ENCODE peak calls at places on chromosome 1, in seven cellular contexts. One of them, this sample, is unnamed. For H3K9me3, the result is how much of the 10 kb centered on the place peaks cover.

GRCh38 chr1:51330331-51331201 is at the start of gene TTC39A:
- DNase-seq in HCT116: no peak
- DNase-seq in uterus: no peak
- DNase-seq in esophagus squamous epithelium: no peak
- DNase-seq in spleen: no peak
- DNase-seq in IMR-90: no peak
- DNase-seq in A549: no peak
- DNase-seq in this sample: no peak

GRCh38 chr1:167629681-167630567 is at the start of gene RCSD1:
- DNase-seq in HCT116: no peak
- DNase-seq in uterus: peak
- DNase-seq in esophagus squamous epithelium: no peak
- DNase-seq in spleen: peak
- DNase-seq in IMR-90: no peak
- DNase-seq in A549: no peak
- DNase-seq in this sample: peak

GRCh38 chr1:202145325-202146140 is 996 bp upstream of the ARL8A start:
- DNase-seq in HCT116: no peak
- DNase-seq in uterus: no peak
- DNase-seq in esophagus squamous epithelium: no peak
- DNase-seq in spleen: no peak
- DNase-seq in IMR-90: no peak
- DNase-seq in A549: no peak
- DNase-seq in this sample: no peak

GRCh38 chr1:165259236-165259635 is 97.3 kb downstream of the LMX1A start:
- DNase-seq in HCT116: no peak
- DNase-seq in uterus: no peak
- DNase-seq in esophagus squamous epithelium: no peak
- DNase-seq in spleen: no peak
- DNase-seq in IMR-90: no peak
- DNase-seq in A549: no peak
- DNase-seq in this sample: no peak

GRCh38 chr1:75257424-75257823 is 123.2 kb downstream of the LHX8 start:
- DNase-seq in HCT116: no peak
- DNase-seq in uterus: no peak
- DNase-seq in esophagus squamous epithelium: no peak
- DNase-seq in spleen: no peak
- DNase-seq in IMR-90: no peak
- DNase-seq in A549: no peak
- DNase-seq in this sample: no peak

GRCh38 chr1:232110281-232111090 is 483.9 kb downstream of the DISC1 start:
- DNase-seq in HCT116: no peak
- DNase-seq in uterus: no peak
- DNase-seq in esophagus squamous epithelium: no peak
- DNase-seq in spleen: no peak
- DNase-seq in IMR-90: peak
- DNase-seq in A549: no peak
- DNase-seq in this sample: no peak

GRCh38 chr1:202942431-202942830 is 15.4 kb upstream of the KLHL12 start:
- DNase-seq in HCT116: no peak
- DNase-seq in uterus: no peak
- DNase-seq in esophagus squamous epithelium: no peak
- DNase-seq in spleen: no peak
- DNase-seq in IMR-90: no peak
- DNase-seq in A549: no peak
- DNase-seq in this sample: no peak

GRCh38 chr1:24065314-24065713 is 46.6 kb downstream of the MYOM3 start:
- DNase-seq in HCT116: no peak
- DNase-seq in uterus: no peak
- DNase-seq in esophagus squamous epithelium: no peak
- DNase-seq in spleen: no peak
- DNase-seq in IMR-90: no peak
- DNase-seq in A549: no peak
- DNase-seq in this sample: no peak

GRCh38 chr1:236687273-236687672 is 974 bp downstream of the ACTN2 start:
- DNase-seq in HCT116: no peak
- DNase-seq in uterus: no peak
- DNase-seq in esophagus squamous epithelium: no peak
- DNase-seq in spleen: no peak
- DNase-seq in IMR-90: no peak
- DNase-seq in A549: no peak
- DNase-seq in this sample: no peak

GRCh38 chr1:20823879-20824278 is 36.8 kb upstream of the HP1BP3 start:
- DNase-seq in HCT116: no peak
- DNase-seq in uterus: no peak
- DNase-seq in esophagus squamous epithelium: no peak
- DNase-seq in spleen: no peak
- DNase-seq in IMR-90: no peak
- DNase-seq in A549: no peak
- DNase-seq in this sample: no peak

GRCh38 chr1:227661495-227661894 is 73.6 kb downstream of the JMJD4 start:
- DNase-seq in HCT116: no peak
- DNase-seq in uterus: no peak
- DNase-seq in esophagus squamous epithelium: no peak
- DNase-seq in spleen: no peak
- DNase-seq in IMR-90: no peak
- DNase-seq in A549: no peak
- DNase-seq in this sample: no peak

GRCh38 chr1:227666286-227666685 is 68.8 kb downstream of the JMJD4 start:
- DNase-seq in HCT116: no peak
- DNase-seq in uterus: no peak
- DNase-seq in esophagus squamous epithelium: no peak
- DNase-seq in spleen: no peak
- DNase-seq in IMR-90: no peak
- DNase-seq in A549: no peak
- DNase-seq in this sample: no peak

DNA sequence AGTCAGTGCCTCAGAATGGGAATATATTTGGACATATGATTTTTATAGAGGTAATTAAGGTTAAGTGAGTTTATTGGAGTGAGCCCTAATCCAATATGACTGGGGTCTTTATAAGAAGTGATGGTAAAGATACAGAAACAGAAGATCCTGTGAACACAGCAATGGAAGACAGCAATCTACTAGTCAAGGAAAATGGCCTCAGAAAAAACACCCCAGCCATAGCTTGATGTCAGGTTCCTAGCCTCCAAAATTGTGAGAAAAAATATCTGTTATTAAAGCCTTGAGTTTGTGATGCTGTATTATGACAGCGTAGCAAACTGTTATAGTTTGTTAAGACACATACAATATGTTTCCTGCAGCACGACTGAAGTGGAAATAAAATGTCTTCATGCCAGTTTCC is 72.2 kb downstream of the JMJD4 start:
- DNase-seq in HCT116: no peak
- DNase-seq in uterus: no peak
- DNase-seq in esophagus squamous epithelium: no peak
- DNase-seq in spleen: no peak
- DNase-seq in IMR-90: no peak
- DNase-seq in A549: no peak
- DNase-seq in this sample: no peak
- H3K9me3 ChIP-seq in HCT116: under half
- H3K9me3 ChIP-seq in uterus: half or more
- H3K9me3 ChIP-seq in esophagus squamous epithelium: under half
- H3K9me3 ChIP-seq in spleen: half or more
- H3K9me3 ChIP-seq in IMR-90: half or more
- H3K9me3 ChIP-seq in A549: half or more
- H3K9me3 ChIP-seq in this sample: half or more

GRCh38 chr1:226072347-226072746 is 9.8 kb downstream of the H3-3A start:
- DNase-seq in HCT116: no peak
- DNase-seq in uterus: no peak
- DNase-seq in esophagus squamous epithelium: no peak
- DNase-seq in spleen: no peak
- DNase-seq in IMR-90: no peak
- DNase-seq in A549: no peak
- DNase-seq in this sample: no peak

GRCh38 chr1:226074046-226074445 is 11.5 kb downstream of the H3-3A start:
- DNase-seq in HCT116: no peak
- DNase-seq in uterus: no peak
- DNase-seq in esophagus squamous epithelium: no peak
- DNase-seq in spleen: no peak
- DNase-seq in IMR-90: no peak
- DNase-seq in A549: no peak
- DNase-seq in this sample: no peak

GRCh38 chr1:226076378-226076777 is 13.9 kb downstream of the H3-3A start:
- DNase-seq in HCT116: no peak
- DNase-seq in uterus: no peak
- DNase-seq in esophagus squamous epithelium: no peak
- DNase-seq in spleen: no peak
- DNase-seq in IMR-90: no peak
- DNase-seq in A549: no peak
- DNase-seq in this sample: no peak

GRCh38 chr1:226069818-226070489 is 7.4 kb downstream of the H3-3A start:
- DNase-seq in HCT116: no peak
- DNase-seq in uterus: no peak
- DNase-seq in esophagus squamous epithelium: no peak
- DNase-seq in spleen: no peak
- DNase-seq in IMR-90: no peak
- DNase-seq in A549: no peak
- DNase-seq in this sample: no peak

GRCh38 chr1:226073184-226073950 is 10.9 kb downstream of the H3-3A start:
- DNase-seq in HCT116: no peak
- DNase-seq in uterus: no peak
- DNase-seq in esophagus squamous epithelium: no peak
- DNase-seq in spleen: no peak
- DNase-seq in IMR-90: no peak
- DNase-seq in A549: no peak
- DNase-seq in this sample: no peak
- TF ChIP-seq POLR2A in HCT116: no peak
- TF ChIP-seq POLR2A in uterus: no peak
- TF ChIP-seq POLR2A in esophagus squamous epithelium: no peak
- TF ChIP-seq POLR2A in spleen: no peak
- TF ChIP-seq POLR2A in IMR-90: no peak
- TF ChIP-seq POLR2A in A549: no peak
- TF ChIP-seq POLR2A in this sample: no peak

GRCh38 chr1:41174170-41174569 is 67.9 kb downstream of the SCMH1 start:
- DNase-seq in HCT116: no peak
- DNase-seq in uterus: no peak
- DNase-seq in esophagus squamous epithelium: no peak
- DNase-seq in spleen: no peak
- DNase-seq in IMR-90: no peak
- DNase-seq in A549: no peak
- DNase-seq in this sample: no peak

GRCh38 chr1:41171266-41171874 is 70.7 kb downstream of the SCMH1 start:
- DNase-seq in HCT116: no peak
- DNase-seq in uterus: no peak
- DNase-seq in esophagus squamous epithelium: no peak
- DNase-seq in spleen: no peak
- DNase-seq in IMR-90: no peak
- DNase-seq in A549: no peak
- DNase-seq in this sample: no peak

GRCh38 chr1:41173651-41174050 is 68.5 kb downstream of the SCMH1 start:
- DNase-seq in HCT116: no peak
- DNase-seq in uterus: no peak
- DNase-seq in esophagus squamous epithelium: no peak
- DNase-seq in spleen: no peak
- DNase-seq in IMR-90: no peak
- DNase-seq in A549: no peak
- DNase-seq in this sample: no peak

GRCh38 chr1:41169799-41170180 is 72.3 kb downstream of the SCMH1 start:
- DNase-seq in HCT116: no peak
- DNase-seq in uterus: no peak
- DNase-seq in esophagus squamous epithelium: no peak
- DNase-seq in spleen: no peak
- DNase-seq in IMR-90: no peak
- DNase-seq in A549: no peak
- DNase-seq in this sample: no peak

GRCh38 chr1:41175546-41175945 is 66.6 kb downstream of the SCMH1 start:
- DNase-seq in HCT116: no peak
- DNase-seq in uterus: no peak
- DNase-seq in esophagus squamous epithelium: no peak
- DNase-seq in spleen: no peak
- DNase-seq in IMR-90: peak
- DNase-seq in A549: no peak
- DNase-seq in this sample: no peak
- H3K9me3 ChIP-seq in HCT116: under half
- H3K9me3 ChIP-seq in uterus: under half
- H3K9me3 ChIP-seq in esophagus squamous epithelium: under half
- H3K9me3 ChIP-seq in spleen: under half
- H3K9me3 ChIP-seq in IMR-90: under half
- H3K9me3 ChIP-seq in A549: under half
- H3K9me3 ChIP-seq in this sample: under half

DNA sequence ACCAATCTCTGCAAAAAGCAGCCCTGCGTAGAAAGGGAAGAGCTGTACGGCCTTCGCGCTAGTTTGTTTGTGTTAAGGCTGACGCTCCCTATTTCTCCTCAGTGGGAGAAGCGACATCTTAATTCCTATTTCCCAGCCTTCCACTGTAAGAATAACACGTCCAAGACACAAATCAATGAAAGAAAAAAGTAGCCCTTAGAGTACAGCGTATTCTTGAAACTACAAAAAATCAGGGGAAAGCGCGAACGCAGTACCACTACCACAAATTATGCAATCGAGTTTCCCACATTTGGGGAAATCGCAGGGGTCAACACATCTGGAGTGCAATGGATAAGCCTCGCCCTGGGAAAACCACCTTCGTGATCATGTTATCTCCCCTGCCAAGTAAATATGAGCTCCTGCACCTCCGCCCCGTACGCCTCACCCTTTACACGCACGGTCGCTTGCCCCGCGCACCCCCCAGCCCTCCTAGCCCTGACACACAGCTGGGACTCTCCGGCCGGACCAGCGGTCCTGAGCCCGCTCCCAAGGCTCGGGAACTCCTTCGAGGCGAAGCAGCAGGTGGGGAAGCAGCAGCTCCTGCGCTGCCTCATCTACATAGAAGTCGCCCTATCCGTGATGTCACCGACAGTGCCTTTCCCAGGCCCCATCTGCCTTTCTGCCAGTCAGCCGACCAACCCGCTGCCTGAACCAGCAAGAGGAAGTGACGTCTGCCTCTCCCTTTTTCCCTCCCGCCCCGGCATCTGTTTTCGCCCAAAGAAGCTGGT is 94.7 kb downstream of the PPIAL4G start:
- DNase-seq in HCT116: peak
- DNase-seq in uterus: peak
- DNase-seq in esophagus squamous epithelium: peak
- DNase-seq in spleen: peak
- DNase-seq in IMR-90: peak
- DNase-seq in A549: peak
- DNase-seq in this sample: peak
- TF ChIP-seq POLR2A in HCT116: peak
- TF ChIP-seq POLR2A in uterus: peak
- TF ChIP-seq POLR2A in esophagus squamous epithelium: peak
- TF ChIP-seq POLR2A in spleen: no peak
- TF ChIP-seq POLR2A in IMR-90: peak
- TF ChIP-seq POLR2A in A549: peak
- TF ChIP-seq POLR2A in this sample: peak

DNA sequence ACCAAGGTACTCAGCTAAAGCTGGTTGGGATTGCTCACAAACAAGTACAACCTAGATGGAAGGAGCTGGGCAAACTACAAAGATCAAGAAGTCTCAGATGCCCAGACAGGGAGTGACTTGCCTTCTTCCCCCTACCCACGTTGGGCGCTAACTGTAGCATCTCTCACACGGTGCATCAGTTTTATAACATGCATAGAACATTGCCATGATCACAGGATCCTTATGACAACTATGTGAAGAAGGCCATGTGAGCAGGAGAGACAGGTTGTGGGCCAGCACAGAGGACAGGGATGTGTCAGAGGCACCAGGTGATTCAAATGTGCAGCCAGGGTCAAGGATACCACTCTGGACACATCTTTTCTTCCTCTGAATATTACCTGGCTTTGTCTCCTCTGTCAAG is 28.3 kb upstream of the CYP4B1 start:
- DNase-seq in HCT116: no peak
- DNase-seq in uterus: no peak
- DNase-seq in esophagus squamous epithelium: no peak
- DNase-seq in spleen: no peak
- DNase-seq in IMR-90: no peak
- DNase-seq in A549: no peak
- DNase-seq in this sample: no peak
- H3K9me3 ChIP-seq in HCT116: under half
- H3K9me3 ChIP-seq in uterus: under half
- H3K9me3 ChIP-seq in esophagus squamous epithelium: under half
- H3K9me3 ChIP-seq in spleen: half or more
- H3K9me3 ChIP-seq in IMR-90: under half
- H3K9me3 ChIP-seq in A549: under half
- H3K9me3 ChIP-seq in this sample: under half

This sample was measured in gastrocnemius medialis.